ENCODE peak calls at places on chromosomes 1 and 21, in ten cellular contexts. C, X, V, A, R, W, H, M, Z and T are unnamed samples.

GRCh38 chr1:65440915-65441314 is 20.4 kb downstream of the LEPR start:
- DNase-seq in C (no peak), X (no peak), V (no peak), A (no peak), R (no peak), W (no peak), H (no peak), M (no peak), Z (no peak), T (no peak)

GRCh38 chr1:30668026-30668425 is 55.4 kb downstream of the MATN1 start:
- DNase-seq in C (peak), X (no peak), V (peak), A (peak), R (no peak), W (no peak), H (no peak), M (no peak), Z (peak), T (no peak)

GRCh38 chr1:20372676-20373075 is 82.0 kb downstream of the VWA5B1 start:
- DNase-seq in C (no peak), X (no peak), V (no peak), A (no peak), R (no peak), W (no peak), H (no peak), M (no peak), Z (no peak), T (no peak)

GRCh38 chr1:225329041-225329440 is 98.8 kb downstream of the LBR start:
- DNase-seq in C (no peak), X (no peak), V (peak), A (no peak), R (no peak), W (no peak), H (no peak), M (no peak), Z (no peak), T (no peak)

GRCh38 chr1:203475012-203475981 is at the start of gene PRELP:
- DNase-seq in C (no peak), X (no peak), V (peak), A (no peak), R (no peak), W (no peak), H (no peak), M (no peak), Z (peak), T (peak)

GRCh38 chr1:43836267-43836951 is 97.2 kb upstream of the ARTN start:
- DNase-seq in C (peak), X (peak), V (peak), A (peak), R (no peak), W (peak), H (no peak), M (peak), Z (peak), T (no peak)

GRCh38 chr1:115133440-115133839 is 44.1 kb upstream of the TSPAN2 start:
- DNase-seq in C (no peak), X (no peak), V (peak), A (no peak), R (peak), W (no peak), H (no peak), M (no peak), Z (no peak), T (no peak)

GRCh38 chr1:32361674-32362473 is 411 bp downstream of the FAM229A start:
- DNase-seq in C (peak), X (peak), V (no peak), A (no peak), R (peak), W (peak), H (peak), M (no peak), Z (peak), T (peak)

GRCh38 chr1:93980320-93980744 is 71.1 kb upstream of the GCLM start:
- DNase-seq in C (peak), X (no peak), V (no peak), A (peak), R (no peak), W (no peak), H (peak), M (peak), Z (no peak), T (no peak)

GRCh38 chr1:226646026-226646869 is 92.8 kb downstream of the ITPKB start:
- DNase-seq in C (peak), X (peak), V (no peak), A (no peak), R (no peak), W (no peak), H (no peak), M (no peak), Z (no peak), T (no peak)

GRCh38 chr1:26848947-26849774 is 13.8 kb upstream of the SFN start:
- DNase-seq in C (no peak), X (peak), V (peak), A (no peak), R (peak), W (no peak), H (no peak), M (no peak), Z (peak), T (no peak)

GRCh38 chr21:44867999-44868700 is 5.3 kb downstream of the PTTG1IP start:
- DNase-seq in C (peak), X (no peak), V (no peak), A (no peak), R (no peak), W (no peak), H (no peak), M (peak), Z (no peak), T (no peak)

GRCh38 chr1:115668579-115668978 is 26.8 kb downstream of the VANGL1 start:
- DNase-seq in C (no peak), X (no peak), V (no peak), A (no peak), R (peak), W (no peak), H (no peak), M (peak), Z (no peak), T (no peak)

GRCh38 chr1:34642679-34643078 is 112.2 kb upstream of the GJB5 start:
- DNase-seq in C (no peak), X (no peak), V (peak), A (no peak), R (no peak), W (no peak), H (peak), M (no peak), Z (no peak), T (no peak)

GRCh38 chr1:234554478-234555311 is 55.3 kb downstream of the IRF2BP2 start:
- DNase-seq in C (no peak), X (no peak), V (no peak), A (no peak), R (no peak), W (no peak), H (no peak), M (no peak), Z (no peak), T (no peak)

GRCh38 chr1:181260994-181261393 is 172.5 kb downstream of the IER5 start:
- DNase-seq in C (no peak), X (no peak), V (no peak), A (no peak), R (no peak), W (no peak), H (no peak), M (no peak), Z (no peak), T (no peak)

GRCh38 chr1:53420331-53420730 is 38.9 kb upstream of the DMRTB1 start:
- DNase-seq in C (no peak), X (no peak), V (no peak), A (no peak), R (no peak), W (no peak), H (no peak), M (no peak), Z (no peak), T (no peak)

GRCh38 chr1:47558601-47559593 is 121.1 kb downstream of the FOXD2 start:
- DNase-seq in C (no peak), X (peak), V (no peak), A (no peak), R (no peak), W (no peak), H (no peak), M (no peak), Z (peak), T (no peak)

GRCh38 chr1:19043579-19044443 is 87.3 kb upstream of the IFFO2 start:
- DNase-seq in C (no peak), X (peak), V (no peak), A (no peak), R (no peak), W (no peak), H (no peak), M (no peak), Z (no peak), T (no peak)

GRCh38 chr1:17671314-17671705 is 83.8 kb upstream of the ACTL8 start:
- DNase-seq in C (no peak), X (no peak), V (no peak), A (peak), R (no peak), W (no peak), H (no peak), M (no peak), Z (no peak), T (no peak)

GRCh38 chr21:17512245-17513213 is at the start of gene CXADR:
- DNase-seq in C (peak), X (peak), V (peak), A (peak), R (no peak), W (peak), H (peak), M (no peak), Z (peak), T (peak)
- TF ChIP-seq CTCF in C (peak), X (peak), V (peak), A (peak), R (peak), W (peak), H (peak), M (no peak), Z (peak), T (peak)

DNA sequence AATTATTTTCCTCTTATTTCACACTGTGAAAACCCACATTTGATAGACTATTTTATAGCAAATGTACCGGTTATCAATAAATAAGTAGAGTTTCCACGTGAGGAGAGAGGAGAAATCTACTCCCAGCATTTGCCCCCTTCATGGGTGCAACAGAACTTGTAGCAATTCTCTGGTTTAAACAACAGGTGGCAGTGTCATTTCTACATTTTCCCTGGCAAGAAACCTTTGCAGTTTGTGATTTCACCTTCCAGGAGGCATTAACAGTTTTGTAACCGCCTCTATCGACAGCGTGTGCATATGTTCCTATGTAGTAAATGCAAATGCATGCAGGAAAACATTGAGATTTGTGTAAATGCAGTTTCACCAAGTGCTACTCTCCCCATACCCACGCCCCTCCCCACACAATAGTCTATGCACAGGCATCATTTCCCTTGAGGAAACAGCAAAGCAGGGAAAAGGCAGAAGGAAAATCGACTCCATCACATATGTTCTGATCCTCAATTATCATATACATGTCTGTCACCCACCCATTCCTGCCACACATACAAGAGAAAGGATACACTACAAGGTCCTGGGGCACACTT is 494.7 kb downstream of the SMYD3 start:
- DNase-seq in C (peak), X (no peak), V (peak), A (peak), R (no peak), W (no peak), H (peak), M (peak), Z (no peak), T (no peak)
- TF ChIP-seq CTCF in C (peak), X (peak), V (peak), A (peak), R (peak), W (peak), H (peak), M (peak), Z (peak), T (peak)

GRCh38 chr21:36613554-36613953 is 85.4 kb upstream of the SIM2 start:
- DNase-seq in C (no peak), X (no peak), V (no peak), A (no peak), R (no peak), W (no peak), H (no peak), M (no peak), Z (no peak), T (no peak)

GRCh38 chr21:36613064-36613463 is 85.9 kb upstream of the SIM2 start:
- DNase-seq in C (no peak), X (no peak), V (no peak), A (no peak), R (peak), W (no peak), H (no peak), M (no peak), Z (peak), T (no peak)

GRCh38 chr21:36610201-36610600 is 88.7 kb upstream of the SIM2 start:
- DNase-seq in C (no peak), X (no peak), V (no peak), A (no peak), R (peak), W (no peak), H (no peak), M (no peak), Z (no peak), T (no peak)

GRCh38 chr21:36609654-36610053 is 89.3 kb upstream of the SIM2 start:
- DNase-seq in C (no peak), X (no peak), V (no peak), A (no peak), R (no peak), W (no peak), H (no peak), M (no peak), Z (no peak), T (no peak)

GRCh38 chr21:36615274-36615964 is 83.5 kb upstream of the SIM2 start:
- DNase-seq in C (no peak), X (no peak), V (no peak), A (peak), R (no peak), W (no peak), H (no peak), M (peak), Z (no peak), T (no peak)
- TF ChIP-seq CTCF in C (no peak), X (no peak), V (no peak), A (peak), R (peak), W (no peak), H (peak), M (peak), Z (no peak), T (peak)

GRCh38 chr1:193755441-193755840 is 569.0 kb upstream of the B3GALT2 start:
- DNase-seq in C (no peak), X (no peak), V (no peak), A (no peak), R (no peak), W (no peak), H (no peak), M (no peak), Z (no peak), T (no peak)
- TF ChIP-seq CTCF in C (no peak), X (no peak), V (no peak), A (no peak), R (no peak), W (no peak), H (no peak), M (no peak), Z (no peak), T (no peak)

DNA sequence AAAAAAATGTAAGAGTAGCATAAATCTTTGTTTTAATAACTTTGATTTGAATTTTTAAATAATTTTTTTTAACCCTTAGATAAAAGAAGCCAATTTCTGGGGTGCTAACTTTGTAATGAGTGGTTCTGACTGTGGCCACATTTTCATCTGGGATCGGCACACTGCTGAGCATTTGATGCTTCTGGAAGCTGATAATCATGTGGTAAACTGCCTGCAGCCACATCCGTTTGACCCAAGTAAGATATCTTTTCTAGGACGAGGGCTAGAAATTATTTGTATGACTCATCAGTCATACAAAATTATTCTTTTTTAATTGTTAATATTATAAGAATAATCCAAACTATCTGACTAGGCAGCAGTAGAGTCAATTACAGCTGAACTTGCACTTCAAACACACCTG is 71.2 kb downstream of the GPR161 start:
- DNase-seq in C (no peak), X (no peak), V (no peak), A (no peak), R (no peak), W (no peak), H (no peak), M (no peak), Z (no peak), T (no peak)
- TF ChIP-seq CTCF in C (no peak), X (no peak), V (no peak), A (no peak), R (no peak), W (no peak), H (no peak), M (no peak), Z (no peak), T (no peak)

GRCh38 chr1:10387611-10388386 is 11.1 kb upstream of the PGD start:
- DNase-seq in C (no peak), X (no peak), V (peak), A (peak), R (peak), W (no peak), H (no peak), M (peak), Z (no peak), T (no peak)
- TF ChIP-seq CTCF in C (no peak), X (no peak), V (no peak), A (no peak), R (peak), W (no peak), H (no peak), M (no peak), Z (no peak), T (no peak)

DNA sequence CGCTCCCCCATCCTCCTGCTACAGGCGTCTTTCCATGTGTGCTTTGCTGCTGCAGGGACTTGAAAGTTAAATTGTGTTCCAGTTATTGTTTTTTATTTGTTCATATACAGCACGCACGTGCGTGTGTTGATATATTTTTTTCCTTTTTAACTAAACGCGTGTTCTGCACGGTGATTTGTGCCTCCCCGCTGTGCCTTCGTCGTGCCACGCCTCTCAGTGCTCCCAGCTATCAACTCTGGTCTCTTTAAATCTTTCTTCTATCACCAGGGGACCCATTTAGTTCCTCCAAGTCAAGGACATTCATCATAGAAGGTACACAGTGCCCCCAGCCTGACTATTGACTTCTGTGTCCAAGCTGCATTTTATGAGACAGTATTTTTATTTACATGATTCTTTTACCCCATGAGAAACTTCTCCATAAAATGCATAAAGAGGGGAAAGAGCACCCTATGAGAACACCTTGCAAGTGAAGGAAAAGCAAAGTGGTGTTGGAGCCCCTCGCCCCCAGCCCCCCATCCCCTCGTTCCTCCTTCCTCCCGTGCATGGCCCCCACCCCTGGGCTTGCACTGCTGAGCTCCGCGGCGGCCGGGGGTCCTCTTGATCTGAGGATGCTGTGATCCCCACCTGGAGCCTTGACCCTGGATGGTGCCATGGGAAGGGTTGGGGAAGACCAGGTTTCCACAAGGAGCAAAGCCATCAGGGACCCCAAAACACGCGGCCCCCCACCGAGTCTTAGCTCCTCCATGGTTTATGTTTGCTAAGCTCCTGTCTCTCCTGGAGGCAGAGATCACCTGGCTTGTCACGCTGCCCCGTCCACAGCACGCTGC is 45.5 kb downstream of the KCNAB2 start:
- DNase-seq in C (no peak), X (no peak), V (no peak), A (no peak), R (no peak), W (no peak), H (no peak), M (no peak), Z (no peak), T (no peak)
- TF ChIP-seq CTCF in C (no peak), X (no peak), V (no peak), A (no peak), R (no peak), W (no peak), H (no peak), M (no peak), Z (no peak), T (no peak)